ENCODE peak calls at places on chromosomes 1 and 21, in four cellular contexts. T, W, K and S are unnamed samples.

GRCh38 chr1:87240661-87241285 is 87.9 kb upstream of the LMO4 start:
- DNase-seq in T (no peak), W (no peak), K (no peak), S (no peak)

GRCh38 chr1:111334169-111334568 is 43.5 kb downstream of the CHIA start:
- DNase-seq in T (peak), W (peak), K (peak), S (no peak)

GRCh38 chr1:17661546-17662157 is 93.5 kb upstream of the ACTL8 start:
- DNase-seq in T (peak), W (peak), K (no peak), S (peak)

GRCh38 chr21:44771896-44772525 is 29.6 kb downstream of the UBE2G2 start:
- DNase-seq in T (no peak), W (no peak), K (no peak), S (no peak)

GRCh38 chr1:42142894-42143675 is 10.1 kb upstream of the GUCA2B start:
- DNase-seq in T (no peak), W (no peak), K (no peak), S (no peak)

GRCh38 chr21:14687277-14687642 is 141.1 kb upstream of the SAMSN1 start:
- DNase-seq in T (no peak), W (no peak), K (peak), S (peak)

GRCh38 chr1:21217812-21218596 is 41.3 kb upstream of the EIF4G3 start:
- DNase-seq in T (peak), W (peak), K (no peak), S (no peak)

GRCh38 chr1:183622884-183623785 is 12.4 kb downstream of the ARPC5 start:
- DNase-seq in T (no peak), W (peak), K (no peak), S (no peak)

GRCh38 chr1:29134695-29135028 is 11.0 kb upstream of the TMEM200B start:
- DNase-seq in T (no peak), W (no peak), K (no peak), S (no peak)

GRCh38 chr1:112997781-112998180 is 41.8 kb upstream of the SLC16A1 start:
- DNase-seq in T (no peak), W (no peak), K (no peak), S (no peak)

GRCh38 chr1:177800386-177801058 is 169.3 kb downstream of the SEC16B start:
- DNase-seq in T (no peak), W (no peak), K (peak), S (no peak)

GRCh38 chr1:173865468-173866164 is 2.2 kb downstream of the GAS5 start:
- DNase-seq in T (no peak), W (peak), K (no peak), S (peak)

GRCh38 chr1:26278835-26279597 is 870 bp upstream of the SH3BGRL3 start:
- DNase-seq in T (no peak), W (peak), K (no peak), S (peak)

GRCh38 chr1:234853906-234854647 is 244.1 kb upstream of the IRF2BP2 start:
- DNase-seq in T (no peak), W (no peak), K (no peak), S (no peak)

DNA sequence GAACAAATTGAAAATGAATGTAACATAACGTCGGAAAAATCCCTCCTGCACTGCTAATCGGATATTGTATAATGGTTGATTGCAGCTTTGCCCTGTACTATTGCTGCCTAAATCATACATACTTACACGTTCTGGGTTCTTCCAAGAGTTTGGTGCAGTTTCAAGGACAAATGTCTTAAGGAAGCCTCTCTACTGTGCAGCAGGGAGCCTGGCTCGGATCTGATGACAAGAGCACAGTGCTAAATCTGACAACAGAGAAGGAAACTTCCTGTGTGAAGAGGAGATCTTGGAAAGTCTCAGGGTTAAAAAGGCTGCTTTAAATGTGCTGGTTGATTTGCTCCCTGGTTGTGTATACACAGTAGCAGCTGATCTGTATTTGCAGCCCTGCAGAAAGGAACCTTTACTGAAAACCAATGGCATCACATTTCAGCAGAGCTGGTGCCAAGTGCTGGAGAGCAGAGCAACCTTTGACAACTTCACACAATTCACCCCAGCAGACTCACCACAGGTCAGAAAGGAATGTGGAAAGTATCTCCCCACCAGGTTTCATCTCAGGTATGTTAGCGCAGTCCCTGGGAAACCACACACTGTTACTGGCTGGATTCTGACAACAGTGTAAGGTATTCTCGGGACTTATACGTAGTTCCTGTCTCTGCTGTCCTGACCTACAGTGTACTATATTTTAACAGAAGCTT is 354.9 kb upstream of the ESRRG start:
- DNase-seq in T (no peak), W (no peak), K (no peak), S (no peak)
- TF ChIP-seq POLR2AphosphoS5 in T (no peak), W (no peak), K (no peak), S (no peak)

DNA sequence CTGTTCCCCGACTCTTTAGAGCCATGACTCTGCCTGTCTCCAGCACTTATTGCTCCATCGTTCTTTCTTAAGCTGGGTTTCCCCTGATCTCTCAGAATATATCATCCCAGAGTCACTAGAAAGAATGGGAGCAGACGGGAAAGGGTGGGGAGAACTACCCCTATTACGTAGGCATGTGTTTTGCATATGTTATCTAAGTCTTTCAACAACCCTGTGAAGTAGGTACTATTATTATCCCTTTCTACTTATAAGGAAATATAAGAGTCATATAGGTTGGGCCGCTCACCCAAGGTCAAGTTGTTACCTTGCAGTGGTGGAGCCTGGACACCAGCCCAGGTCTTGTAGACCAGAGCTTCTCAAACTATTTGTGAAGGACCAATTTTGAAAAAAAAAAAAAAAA is 38.7 kb downstream of the ELF3 start:
- DNase-seq in T (no peak), W (no peak), K (no peak), S (no peak)
- TF ChIP-seq SPI1 in T (no peak), W (no peak), K (no peak), S (no peak)

GRCh38 chr21:34583926-34584563 is 30.9 kb downstream of the RCAN1 start:
- DNase-seq in T (no peak), W (no peak), K (no peak), S (no peak)

GRCh38 chr21:34582506-34583150 is 32.3 kb downstream of the RCAN1 start:
- DNase-seq in T (peak), W (peak), K (no peak), S (peak)

GRCh38 chr21:34576043-34576466 is 38.9 kb downstream of the RCAN1 start:
- DNase-seq in T (no peak), W (no peak), K (no peak), S (no peak)

GRCh38 chr21:34579411-34579810 is 35.5 kb downstream of the RCAN1 start:
- DNase-seq in T (no peak), W (no peak), K (no peak), S (no peak)

DNA sequence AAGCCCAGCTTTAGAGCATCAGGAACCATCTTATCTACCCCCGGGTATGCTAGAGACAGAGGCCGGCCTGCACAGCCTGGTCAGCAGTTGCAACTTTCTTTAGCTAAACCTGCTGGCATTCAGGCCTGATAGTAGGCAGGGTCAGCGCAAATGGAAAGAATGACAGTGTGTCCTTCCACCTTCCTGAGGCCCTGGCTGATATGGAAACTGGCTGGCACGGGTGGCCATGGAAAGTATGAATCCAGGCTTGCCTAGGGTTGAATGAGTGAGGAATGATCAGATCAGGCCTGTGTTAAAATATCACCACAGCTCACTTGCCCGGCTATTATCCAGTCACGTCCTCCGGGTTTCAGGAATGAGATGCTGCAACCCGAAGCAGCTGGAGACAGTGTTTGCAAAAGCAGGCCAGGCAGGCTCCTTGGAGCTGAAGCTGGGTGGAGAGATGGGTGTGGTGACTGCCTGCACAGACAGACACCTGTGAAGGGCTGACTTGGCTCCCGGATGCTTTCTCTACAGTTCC is 34.7 kb downstream of the RCAN1 start:
- DNase-seq in T (no peak), W (no peak), K (no peak), S (no peak)
- TF ChIP-seq POLR2AphosphoS5 in T (no peak), W (no peak), K (no peak), S (no peak)

GRCh38 chr1:150365945-150366344 is 2.0 kb downstream of the RPRD2 start:
- DNase-seq in T (no peak), W (peak), K (no peak), S (no peak)

GRCh38 chr1:150364231-150365003 is 470 bp downstream of the RPRD2 start:
- DNase-seq in T (peak), W (peak), K (no peak), S (peak)

GRCh38 chr1:150363426-150364230 is at the start of gene RPRD2:
- DNase-seq in T (peak), W (peak), K (peak), S (peak)

GRCh38 chr1:150366416-150367296 is 2.7 kb downstream of the RPRD2 start:
- DNase-seq in T (no peak), W (peak), K (no peak), S (no peak)

DNA sequence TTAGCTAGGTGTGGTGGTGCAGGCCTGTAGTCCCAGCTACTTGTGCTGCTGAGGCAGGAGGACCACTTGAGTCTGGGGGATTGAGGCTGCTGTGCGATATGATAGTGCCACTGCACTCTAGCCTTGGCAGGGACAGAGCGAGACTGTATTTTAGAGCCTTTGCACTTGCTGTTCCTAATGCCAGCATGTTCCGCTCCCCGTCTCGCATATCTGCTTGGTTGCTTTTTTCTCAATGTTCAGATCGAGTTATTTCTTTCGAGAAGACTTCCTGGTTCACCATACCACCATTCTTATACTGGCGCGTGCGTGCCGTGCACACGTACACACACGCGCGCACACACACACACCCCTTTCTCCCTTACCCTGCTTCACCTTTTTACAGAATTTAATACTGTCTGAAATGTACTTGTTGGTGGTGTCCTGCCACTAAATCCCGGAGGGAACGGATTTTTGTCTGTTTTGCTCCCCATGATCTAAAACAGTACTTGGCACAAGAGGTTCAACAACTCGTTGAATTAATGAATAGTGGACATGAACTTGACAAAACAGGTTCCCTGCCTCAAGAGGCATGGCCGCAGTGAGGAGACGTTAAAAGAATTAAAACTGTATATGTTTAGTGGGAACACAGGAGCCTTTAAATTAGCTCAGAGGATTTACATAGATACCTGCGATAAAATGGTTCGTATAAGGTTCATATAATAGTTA is 1.1 kb upstream of the RPRD2 start:
- DNase-seq in T (no peak), W (peak), K (no peak), S (no peak)
- TF ChIP-seq SPI1 in T (no peak), W (no peak), K (no peak), S (no peak)

GRCh38 chr1:8364528-8365442 is 46.9 kb downstream of the SLC45A1 start:
- DNase-seq in T (no peak), W (no peak), K (no peak), S (no peak)
- TF ChIP-seq POLR2AphosphoS5 in T (no peak), W (no peak), K (no peak), S (no peak)

DNA sequence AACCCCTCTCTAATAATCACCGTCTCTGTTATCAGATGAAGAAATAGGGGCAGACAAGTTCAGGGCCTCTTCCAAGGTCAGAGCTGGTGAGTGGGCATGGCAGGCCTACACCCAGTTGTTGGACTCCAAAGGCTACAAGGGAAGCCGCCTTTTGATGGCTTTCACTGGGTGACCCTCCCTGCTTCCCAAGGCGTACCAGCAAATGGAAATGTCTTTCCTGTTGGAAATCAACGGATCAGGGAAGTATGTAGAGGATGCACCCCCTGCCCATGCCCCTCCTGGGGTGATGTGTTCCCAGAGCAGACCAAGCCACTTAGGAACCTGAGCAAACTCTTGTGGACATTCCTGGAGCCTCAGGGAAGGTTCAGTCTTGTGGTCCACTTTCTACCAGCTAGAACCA is 47.4 kb downstream of the LGR6 start:
- DNase-seq in T (no peak), W (no peak), K (no peak), S (no peak)
- TF ChIP-seq SPI1 in T (no peak), W (no peak), K (no peak), S (no peak)